ENCODE peak calls at places on chromosomes 13 and 19, in nine cellular contexts. One of them, this sample, is unnamed.

GRCh38 chr19:51687791-51688664 is 5.1 kb upstream of the SPACA6 start:
- DNase-seq in lower lobe of right lung: peak; percentile 59
- DNase-seq in thyroid gland: peak; percentile 58
- DNase-seq in psoas muscle: peak; percentile 78
- DNase-seq in AG09319: no peak
- DNase-seq in left lung: peak; percentile 55
- DNase-seq in AG09309: no peak
- DNase-seq in CD4-positive, alpha-beta T cell: no peak
- DNase-seq in colonic mucosa: peak; percentile 45
- DNase-seq in this sample: no peak

GRCh38 chr19:17385878-17386611 is 8.0 kb downstream of the CCDC194 start:
- DNase-seq in lower lobe of right lung: peak; percentile 79
- DNase-seq in thyroid gland: peak; percentile 49
- DNase-seq in psoas muscle: peak; percentile 82
- DNase-seq in AG09319: no peak
- DNase-seq in left lung: peak; percentile 58
- DNase-seq in AG09309: no peak
- DNase-seq in CD4-positive, alpha-beta T cell: peak; percentile 52
- DNase-seq in colonic mucosa: peak; percentile 63
- DNase-seq in this sample: peak; percentile 50

GRCh38 chr13:101416181-101417042 is at the start of gene NALCN:
- DNase-seq in lower lobe of right lung: peak; percentile 41
- DNase-seq in thyroid gland: peak; percentile 25
- DNase-seq in psoas muscle: peak; percentile 54
- DNase-seq in AG09319: no peak
- DNase-seq in left lung: no peak
- DNase-seq in AG09309: no peak
- DNase-seq in CD4-positive, alpha-beta T cell: no peak
- DNase-seq in colonic mucosa: no peak
- DNase-seq in this sample: peak; percentile 21

GRCh38 chr13:87656311-87656710 is 14.9 kb upstream of the SLITRK5 start:
- DNase-seq in lower lobe of right lung: no peak
- DNase-seq in thyroid gland: no peak
- DNase-seq in psoas muscle: no peak
- DNase-seq in AG09319: no peak
- DNase-seq in left lung: no peak
- DNase-seq in AG09309: no peak
- DNase-seq in CD4-positive, alpha-beta T cell: no peak
- DNase-seq in colonic mucosa: no peak
- DNase-seq in this sample: no peak

GRCh38 chr19:16342002-16342715 is 17.5 kb downstream of the KLF2 start:
- DNase-seq in lower lobe of right lung: no peak
- DNase-seq in thyroid gland: peak; percentile 66
- DNase-seq in psoas muscle: no peak
- DNase-seq in AG09319: no peak
- DNase-seq in left lung: no peak
- DNase-seq in AG09309: no peak
- DNase-seq in CD4-positive, alpha-beta T cell: no peak
- DNase-seq in colonic mucosa: no peak
- DNase-seq in this sample: no peak

GRCh38 chr19:52188822-52189744 is 769 bp upstream of the PPP2R1A start:
- DNase-seq in lower lobe of right lung: peak; percentile 99
- DNase-seq in thyroid gland: peak; percentile 100
- DNase-seq in psoas muscle: peak; percentile 93
- DNase-seq in AG09319: no peak
- DNase-seq in left lung: no peak
- DNase-seq in AG09309: no peak
- DNase-seq in CD4-positive, alpha-beta T cell: peak; percentile 9
- DNase-seq in colonic mucosa: peak; percentile 59
- DNase-seq in this sample: peak; percentile 15

GRCh38 chr13:48037346-48038173 is at the start of gene NUDT15:
- DNase-seq in lower lobe of right lung: peak; percentile 97
- DNase-seq in thyroid gland: peak; percentile 94
- DNase-seq in psoas muscle: peak; percentile 97
- DNase-seq in AG09319: peak; percentile 93
- DNase-seq in left lung: peak; percentile 95
- DNase-seq in AG09309: peak; percentile 87
- DNase-seq in CD4-positive, alpha-beta T cell: peak; percentile 95
- DNase-seq in colonic mucosa: peak; percentile 94
- DNase-seq in this sample: peak; percentile 95

GRCh38 chr13:18235756-18236527 is 945.7 kb downstream of the TUBA3C start:
- DNase-seq in lower lobe of right lung: no peak
- DNase-seq in thyroid gland: no peak
- DNase-seq in psoas muscle: no peak
- DNase-seq in AG09319: no peak
- DNase-seq in left lung: no peak
- DNase-seq in AG09309: no peak
- DNase-seq in CD4-positive, alpha-beta T cell: no peak
- DNase-seq in colonic mucosa: no peak
- DNase-seq in this sample: no peak

GRCh38 chr19:42206871-42207755 is 10.4 kb downstream of the DEDD2 start:
- DNase-seq in lower lobe of right lung: no peak
- DNase-seq in thyroid gland: no peak
- DNase-seq in psoas muscle: no peak
- DNase-seq in AG09319: no peak
- DNase-seq in left lung: no peak
- DNase-seq in AG09309: no peak
- DNase-seq in CD4-positive, alpha-beta T cell: no peak
- DNase-seq in colonic mucosa: peak; percentile 56
- DNase-seq in this sample: no peak

GRCh38 chr13:20519887-20520286 is 5.8 kb downstream of the CRYL1 start:
- DNase-seq in lower lobe of right lung: no peak
- DNase-seq in thyroid gland: no peak
- DNase-seq in psoas muscle: no peak
- DNase-seq in AG09319: peak; percentile 27
- DNase-seq in left lung: no peak
- DNase-seq in AG09309: no peak
- DNase-seq in CD4-positive, alpha-beta T cell: no peak
- DNase-seq in colonic mucosa: no peak
- DNase-seq in this sample: no peak

GRCh38 chr13:73717632-73718031 is 416.6 kb downstream of the KLF12 start:
- DNase-seq in lower lobe of right lung: no peak
- DNase-seq in thyroid gland: no peak
- DNase-seq in psoas muscle: no peak
- DNase-seq in AG09319: no peak
- DNase-seq in left lung: no peak
- DNase-seq in AG09309: no peak
- DNase-seq in CD4-positive, alpha-beta T cell: no peak
- DNase-seq in colonic mucosa: no peak
- DNase-seq in this sample: no peak

GRCh38 chr19:33524024-33524664 is 2.6 kb upstream of the PEPD start:
- DNase-seq in lower lobe of right lung: no peak
- DNase-seq in thyroid gland: no peak
- DNase-seq in psoas muscle: peak; percentile 66
- DNase-seq in AG09319: no peak
- DNase-seq in left lung: no peak
- DNase-seq in AG09309: no peak
- DNase-seq in CD4-positive, alpha-beta T cell: no peak
- DNase-seq in colonic mucosa: no peak
- DNase-seq in this sample: no peak

GRCh38 chr19:2095338-2095938 is 688 bp downstream of the MOB3A start:
- DNase-seq in lower lobe of right lung: no peak
- DNase-seq in thyroid gland: no peak
- DNase-seq in psoas muscle: peak; percentile 66
- DNase-seq in AG09319: no peak
- DNase-seq in left lung: peak; percentile 53
- DNase-seq in AG09309: no peak
- DNase-seq in CD4-positive, alpha-beta T cell: no peak
- DNase-seq in colonic mucosa: no peak
- DNase-seq in this sample: no peak

GRCh38 chr13:102724923-102725322 is 30.1 kb upstream of the METTL21C start:
- DNase-seq in lower lobe of right lung: no peak
- DNase-seq in thyroid gland: no peak
- DNase-seq in psoas muscle: no peak
- DNase-seq in AG09319: no peak
- DNase-seq in left lung: no peak
- DNase-seq in AG09309: peak; percentile 54
- DNase-seq in CD4-positive, alpha-beta T cell: no peak
- DNase-seq in colonic mucosa: no peak
- DNase-seq in this sample: no peak

DNA sequence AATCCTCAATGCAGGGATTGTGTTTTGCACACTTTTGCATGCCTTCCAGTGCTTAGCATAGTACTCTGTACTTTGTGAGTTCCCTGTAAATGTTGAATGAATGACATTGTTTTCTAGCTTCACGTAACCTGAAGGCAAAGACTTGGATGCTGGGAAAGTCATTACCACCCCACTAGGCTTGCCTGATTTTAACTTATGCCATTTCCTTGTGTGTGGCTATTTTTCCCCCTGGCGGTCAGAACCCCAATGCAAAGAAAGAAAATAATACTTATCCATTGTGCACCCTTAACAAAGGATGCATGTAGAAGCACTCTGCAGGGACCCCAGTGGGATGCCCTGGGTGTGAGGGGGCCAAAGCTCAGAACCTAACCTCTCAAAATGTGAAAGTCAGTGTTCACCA is 1.2 kb upstream of the ENOX1 start:
- DNase-seq in lower lobe of right lung: no peak
- DNase-seq in thyroid gland: no peak
- DNase-seq in psoas muscle: no peak
- DNase-seq in AG09319: no peak
- DNase-seq in left lung: no peak
- DNase-seq in AG09309: no peak
- DNase-seq in CD4-positive, alpha-beta T cell: no peak
- DNase-seq in colonic mucosa: no peak
- DNase-seq in this sample: no peak
- TF ChIP-seq CTCF in lower lobe of right lung: peak; percentile 18
- TF ChIP-seq CTCF in thyroid gland: no peak
- TF ChIP-seq CTCF in psoas muscle: no peak
- TF ChIP-seq CTCF in AG09319: no peak
- TF ChIP-seq CTCF in left lung: no peak
- TF ChIP-seq CTCF in AG09309: peak; percentile 50
- TF ChIP-seq CTCF in CD4-positive, alpha-beta T cell: no peak
- TF ChIP-seq CTCF in colonic mucosa: no peak
- TF ChIP-seq CTCF in this sample: no peak

GRCh38 chr19:53511933-53512374 is 26.0 kb upstream of the ZNF331 start:
- DNase-seq in lower lobe of right lung: peak; percentile 72
- DNase-seq in thyroid gland: peak; percentile 71
- DNase-seq in psoas muscle: peak; percentile 63
- DNase-seq in AG09319: peak; percentile 11
- DNase-seq in left lung: peak; percentile 45
- DNase-seq in AG09309: peak; percentile 46
- DNase-seq in CD4-positive, alpha-beta T cell: peak; percentile 23
- DNase-seq in colonic mucosa: peak; percentile 54
- DNase-seq in this sample: peak; percentile 60
- TF ChIP-seq CTCF in lower lobe of right lung: peak; percentile 76
- TF ChIP-seq CTCF in thyroid gland: peak; percentile 72
- TF ChIP-seq CTCF in psoas muscle: peak; percentile 49
- TF ChIP-seq CTCF in AG09319: peak; percentile 52
- TF ChIP-seq CTCF in left lung: peak; percentile 71
- TF ChIP-seq CTCF in AG09309: peak; percentile 83
- TF ChIP-seq CTCF in CD4-positive, alpha-beta T cell: peak; percentile 68
- TF ChIP-seq CTCF in colonic mucosa: peak; percentile 31
- TF ChIP-seq CTCF in this sample: peak; percentile 87

GRCh38 chr19:56156768-56157167 is 15.7 kb downstream of the ZNF444 start:
- DNase-seq in lower lobe of right lung: no peak
- DNase-seq in thyroid gland: no peak
- DNase-seq in psoas muscle: no peak
- DNase-seq in AG09319: no peak
- DNase-seq in left lung: no peak
- DNase-seq in AG09309: no peak
- DNase-seq in CD4-positive, alpha-beta T cell: no peak
- DNase-seq in colonic mucosa: peak; percentile 67
- DNase-seq in this sample: no peak

GRCh38 chr19:56152644-56153043 is 11.6 kb downstream of the ZNF444 start:
- DNase-seq in lower lobe of right lung: no peak
- DNase-seq in thyroid gland: no peak
- DNase-seq in psoas muscle: no peak
- DNase-seq in AG09319: no peak
- DNase-seq in left lung: no peak
- DNase-seq in AG09309: no peak
- DNase-seq in CD4-positive, alpha-beta T cell: no peak
- DNase-seq in colonic mucosa: no peak
- DNase-seq in this sample: no peak

GRCh38 chr19:56153507-56153906 is 12.4 kb downstream of the ZNF444 start:
- DNase-seq in lower lobe of right lung: no peak
- DNase-seq in thyroid gland: no peak
- DNase-seq in psoas muscle: no peak
- DNase-seq in AG09319: no peak
- DNase-seq in left lung: no peak
- DNase-seq in AG09309: no peak
- DNase-seq in CD4-positive, alpha-beta T cell: no peak
- DNase-seq in colonic mucosa: no peak
- DNase-seq in this sample: no peak

GRCh38 chr19:56158170-56158757 is 17.2 kb downstream of the ZNF444 start:
- DNase-seq in lower lobe of right lung: no peak
- DNase-seq in thyroid gland: no peak
- DNase-seq in psoas muscle: no peak
- DNase-seq in AG09319: no peak
- DNase-seq in left lung: no peak
- DNase-seq in AG09309: no peak
- DNase-seq in CD4-positive, alpha-beta T cell: no peak
- DNase-seq in colonic mucosa: no peak
- DNase-seq in this sample: no peak

DNA sequence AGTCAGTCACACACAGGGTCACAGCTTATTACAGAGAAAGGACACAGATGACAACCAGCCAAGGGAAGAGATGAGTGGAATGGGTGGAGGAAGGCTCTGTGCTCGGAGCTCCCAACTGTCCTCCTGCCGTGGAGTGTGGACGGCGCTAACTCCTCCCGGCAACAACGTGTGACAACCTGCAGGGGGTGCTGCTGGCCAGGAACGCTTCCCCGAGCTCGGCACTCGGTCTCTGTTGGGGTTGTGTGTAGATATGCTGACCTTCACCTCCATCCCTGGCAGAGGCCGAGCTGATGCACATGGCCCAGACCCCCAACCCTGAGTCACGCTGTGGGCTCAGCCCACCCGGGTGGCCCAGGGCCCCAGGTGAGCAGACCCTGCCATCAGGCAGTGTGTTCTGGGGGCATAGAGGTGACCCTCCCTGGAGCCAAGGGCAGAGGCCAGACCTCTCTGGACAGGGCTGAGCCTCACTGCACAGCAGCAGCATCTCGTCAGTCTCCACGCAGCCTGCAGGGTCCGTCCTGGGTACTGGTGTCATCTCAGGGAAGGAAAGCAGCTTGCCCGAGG is 14.1 kb downstream of the ZNF444 start:
- DNase-seq in lower lobe of right lung: no peak
- DNase-seq in thyroid gland: no peak
- DNase-seq in psoas muscle: no peak
- DNase-seq in AG09319: no peak
- DNase-seq in left lung: no peak
- DNase-seq in AG09309: no peak
- DNase-seq in CD4-positive, alpha-beta T cell: no peak
- DNase-seq in colonic mucosa: no peak
- DNase-seq in this sample: no peak
- TF ChIP-seq CTCF in lower lobe of right lung: peak; percentile 50
- TF ChIP-seq CTCF in thyroid gland: no peak
- TF ChIP-seq CTCF in psoas muscle: peak; percentile 43
- TF ChIP-seq CTCF in AG09319: no peak
- TF ChIP-seq CTCF in left lung: peak; percentile 33
- TF ChIP-seq CTCF in AG09309: peak; percentile 39
- TF ChIP-seq CTCF in CD4-positive, alpha-beta T cell: no peak
- TF ChIP-seq CTCF in colonic mucosa: no peak
- TF ChIP-seq CTCF in this sample: peak; percentile 45

DNA sequence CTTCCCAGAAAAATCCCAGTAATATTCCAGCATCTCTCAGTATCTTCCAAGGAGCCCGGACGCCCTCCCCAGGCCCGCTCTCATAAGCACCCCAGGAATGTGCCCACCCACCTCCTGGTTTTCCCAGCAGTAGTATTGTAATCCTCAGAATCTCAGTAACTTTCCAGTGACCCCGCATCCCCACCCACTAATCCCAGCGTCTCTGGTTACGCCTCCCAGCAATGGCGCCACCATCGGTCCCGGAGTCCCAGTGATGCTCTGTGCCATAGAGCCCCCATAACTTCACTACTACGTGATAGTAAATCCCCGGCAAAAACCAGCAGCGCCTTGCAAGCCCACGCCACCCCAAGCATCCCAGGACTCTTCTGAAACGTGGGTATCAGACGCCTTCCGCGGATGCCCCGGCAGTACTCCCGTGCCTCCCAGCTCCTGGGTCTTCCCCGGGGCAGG is 961 bp upstream of the PNPLA6 start:
- DNase-seq in lower lobe of right lung: peak; percentile 61
- DNase-seq in thyroid gland: peak; percentile 49
- DNase-seq in psoas muscle: peak; percentile 71
- DNase-seq in AG09319: peak; percentile 70
- DNase-seq in left lung: peak; percentile 72
- DNase-seq in AG09309: peak; percentile 64
- DNase-seq in CD4-positive, alpha-beta T cell: no peak
- DNase-seq in colonic mucosa: peak; percentile 68
- DNase-seq in this sample: no peak
- TF ChIP-seq CTCF in lower lobe of right lung: no peak
- TF ChIP-seq CTCF in thyroid gland: no peak
- TF ChIP-seq CTCF in psoas muscle: no peak
- TF ChIP-seq CTCF in AG09319: peak; percentile 37
- TF ChIP-seq CTCF in left lung: no peak
- TF ChIP-seq CTCF in AG09309: peak; percentile 48
- TF ChIP-seq CTCF in CD4-positive, alpha-beta T cell: no peak
- TF ChIP-seq CTCF in colonic mucosa: no peak
- TF ChIP-seq CTCF in this sample: peak; percentile 3

This sample was measured in progenitor cell of endocrine pancreas.